ENCODE peak calls at places on chromosomes 7 and 10, in six cellular contexts. H is activated T-helper 9 cell treated with anti-CD3 and anti-CD28 coated beads, Interleukin-2, amount 50 U/mL, for 16 hours; E is NCI-H1105; M is activated CD8-positive, alpha-beta T cell treated with anti-CD3 and anti-CD28 coated beads for 36 hours; R is Daoy; W is activated naive CD4-positive, alpha-beta T cell. J is an unnamed sample.

GRCh38 chr7:50495746-50496145 is 45.6 kb upstream of the FIGNL1 start:
- DNase-seq in H (no peak), E (no peak), M (no peak), R (no peak), W (no peak), J (no peak)

GRCh38 chr10:15898046-15898445 is 37.7 kb upstream of the MINDY3 start:
- DNase-seq in E (no peak), R (peak), W (no peak), M (no peak), H (no peak), J (no peak)

GRCh38 chr10:34049887-34050286 is 715.4 kb upstream of the NRP1 start:
- DNase-seq in E (no peak), M (peak), R (peak), H (peak), W (no peak), J (no peak)

GRCh38 chr7:2195403-2196246 is 37.1 kb downstream of the MAD1L1 start:
- DNase-seq in E (peak), R (no peak), H (no peak), M (no peak), W (no peak), J (no peak)

GRCh38 chr10:72729528-72729927 is 37.6 kb downstream of the MCU start:
- DNase-seq in W (no peak), M (peak), R (no peak), H (no peak), E (no peak), J (no peak)

GRCh38 chr10:84613336-84614021 is 285.1 kb downstream of the CCSER2 start:
- DNase-seq in R (peak), W (no peak), M (no peak), E (no peak), H (no peak), J (no peak)

GRCh38 chr7:98711945-98712344 is 94.9 kb downstream of the NPTX2 start:
- DNase-seq in E (no peak), H (no peak), M (no peak), W (no peak), R (no peak), J (no peak)

GRCh38 chr10:43071881-43072650 is 4.8 kb upstream of the RET start:
- DNase-seq in M (no peak), W (no peak), E (no peak), H (no peak), R (no peak), J (no peak)

GRCh38 chr7:148142660-148143248 is 447.8 kb upstream of the C7orf33 start:
- DNase-seq in R (peak), E (peak), M (peak), W (no peak), H (no peak), J (no peak)